ENCODE peak calls at places on chromosomes 1 and 21, in eight cellular contexts. P is PC-3, M is HepG2, T is cardiac fibroblast, E is WERI-Rb-1, S is fibroblast of mammary gland, L is heart left ventricle, D is OCI-LY7. V is an unnamed sample.

GRCh38 chr1:7644906-7645750 is 126.0 kb upstream of the VAMP3 start:
- DNase-seq in D (no peak), T (peak; percentile 10), E (peak; percentile 35), S (no peak), M (peak; percentile 15), L (peak; percentile 72), P (no peak), V (no peak)

GRCh38 chr1:15714438-15715136 is 21.5 kb upstream of the SLC25A34 start:
- DNase-seq in M (no peak), D (no peak), S (peak; percentile 67), E (no peak), P (no peak), T (peak; percentile 89), L (peak; percentile 74), V (no peak)

GRCh38 chr1:41749992-41750745 is 168.6 kb downstream of the HIVEP3 start:
- DNase-seq in S (no peak), M (no peak), L (no peak), P (no peak), E (no peak), D (peak; percentile 25), T (no peak), V (no peak)

GRCh38 chr1:203628185-203628996 is 1.8 kb downstream of the ATP2B4 start:
- DNase-seq in E (peak; percentile 61), M (no peak), L (peak; percentile 41), T (peak; percentile 78), D (no peak), S (peak; percentile 43), P (no peak), V (peak; percentile 14)

GRCh38 chr1:24704411-24705259 is 40.6 kb upstream of the CLIC4 start:
- DNase-seq in D (no peak), P (peak; percentile 61), L (peak; percentile 40), E (peak; percentile 20), S (peak; percentile 98), M (no peak), T (peak; percentile 72), V (no peak)

GRCh38 chr1:110060034-110060661 is 10.3 kb downstream of the ALX3 start:
- DNase-seq in D (peak; percentile 62), M (peak; percentile 43), S (peak; percentile 36), P (peak; percentile 58), T (no peak), L (no peak), E (peak; percentile 68), V (peak; percentile 35)

GRCh38 chr21:31855180-31855579 is 17.6 kb upstream of the HUNK start:
- DNase-seq in D (no peak), S (no peak), M (no peak), E (no peak), T (no peak), P (no peak), L (no peak), V (no peak)

GRCh38 chr1:244796719-244797406 is 38.6 kb upstream of the COX20 start:
- DNase-seq in L (peak; percentile 35), D (peak; percentile 62), T (peak; percentile 77), S (peak; percentile 71), M (peak; percentile 51), P (peak; percentile 90), E (peak; percentile 70), V (peak; percentile 29)

GRCh38 chr1:25148673-25149300 is 83.5 kb downstream of the SYF2 start:
- DNase-seq in L (no peak), T (peak; percentile 5), E (peak; percentile 22), D (peak; percentile 72), P (peak; percentile 27), M (peak; percentile 27), S (peak; percentile 10), V (no peak)

GRCh38 chr1:11804666-11805453 is 904 bp downstream of the MTHFR start:
- DNase-seq in S (peak; percentile 68), L (peak; percentile 80), T (peak; percentile 85), M (no peak), D (no peak), E (no peak), P (peak; percentile 12), V (no peak)

GRCh38 chr1:45490121-45490622 is 791 bp downstream of the TESK2 start:
- DNase-seq in P (peak; percentile 28), D (no peak), L (no peak), M (no peak), T (peak; percentile 32), S (no peak), E (no peak), V (no peak)

GRCh38 chr1:76826072-76826827 is 41.0 kb upstream of the ST6GALNAC5 start:
- DNase-seq in T (peak; percentile 5), E (no peak), M (no peak), P (peak; percentile 64), S (peak; percentile 72), L (no peak), D (no peak), V (no peak)

GRCh38 chr1:230157409-230158390 is 90.7 kb downstream of the GALNT2 start:
- DNase-seq in E (no peak), D (no peak), T (peak; percentile 68), P (peak; percentile 51), L (no peak), M (peak; percentile 88), S (no peak), V (no peak)

GRCh38 chr21:42753804-42754203 is 100.4 kb downstream of the PDE9A start:
- DNase-seq in S (no peak), E (no peak), P (no peak), T (no peak), L (no peak), M (no peak), D (no peak), V (no peak)

GRCh38 chr1:27400035-27400962 is 7.9 kb downstream of the GPR3 start:
- DNase-seq in L (no peak), T (peak; percentile 45), D (no peak), P (peak; percentile 21), M (no peak), E (no peak), S (peak; percentile 34), V (no peak)

GRCh38 chr1:27403065-27403726 is 10.8 kb downstream of the GPR3 start:
- DNase-seq in T (peak; percentile 67), P (peak; percentile 6), D (peak; percentile 87), E (no peak), M (no peak), L (peak; percentile 60), S (peak; percentile 82), V (no peak)

GRCh38 chr1:27400963-27401341 is 8.5 kb downstream of the GPR3 start:
- DNase-seq in M (no peak), E (no peak), T (no peak), P (no peak), D (no peak), S (no peak), L (no peak), V (no peak)

GRCh38 chr1:27403931-27404330 is 11.5 kb downstream of the GPR3 start:
- DNase-seq in M (no peak), E (no peak), S (no peak), D (peak; percentile 54), P (no peak), T (no peak), L (no peak), V (no peak)

DNA sequence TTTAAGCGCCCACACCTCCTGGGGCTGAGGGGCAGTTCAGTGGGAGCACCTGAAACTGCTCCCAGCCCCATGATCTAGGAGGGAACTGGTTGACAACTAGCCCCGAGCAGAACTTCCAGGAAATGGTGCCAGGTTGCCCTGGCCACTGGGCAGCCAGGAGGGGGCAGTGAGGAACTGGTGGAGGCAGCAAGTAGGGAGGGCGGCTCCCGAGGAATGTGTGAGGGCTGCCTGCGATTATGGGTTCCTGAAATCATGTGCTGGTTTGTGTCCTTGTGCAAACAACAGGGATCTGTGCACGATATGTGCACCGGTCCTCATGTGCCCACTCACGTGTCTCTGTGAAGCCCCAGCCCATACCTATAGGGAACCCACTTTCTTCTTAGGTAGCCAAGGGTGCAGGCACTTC is 9.9 kb downstream of the GPR3 start:
- DNase-seq in E (peak; percentile 57), T (peak; percentile 86), P (peak; percentile 53), S (peak; percentile 63), M (peak; percentile 41), D (no peak), L (peak; percentile 73), V (no peak)
- TF ChIP-seq CTCF in E (peak; percentile 57), T (peak; percentile 61), P (peak; percentile 57), S (peak; percentile 51), M (peak; percentile 80), D (no peak), L (peak; percentile 46), V (peak; percentile 42)

GRCh38 chr1:200558866-200559459 is 61.6 kb downstream of the KIF14 start:
- DNase-seq in M (peak; percentile 29), D (peak; percentile 44), E (peak; percentile 57), L (no peak), T (peak; percentile 72), S (peak; percentile 71), P (peak; percentile 84), V (no peak)
- TF ChIP-seq CTCF in M (peak; percentile 66), D (peak; percentile 92), E (peak; percentile 88), L (peak; percentile 35), T (peak; percentile 63), S (peak; percentile 74), P (peak; percentile 99), V (peak; percentile 71)

DNA sequence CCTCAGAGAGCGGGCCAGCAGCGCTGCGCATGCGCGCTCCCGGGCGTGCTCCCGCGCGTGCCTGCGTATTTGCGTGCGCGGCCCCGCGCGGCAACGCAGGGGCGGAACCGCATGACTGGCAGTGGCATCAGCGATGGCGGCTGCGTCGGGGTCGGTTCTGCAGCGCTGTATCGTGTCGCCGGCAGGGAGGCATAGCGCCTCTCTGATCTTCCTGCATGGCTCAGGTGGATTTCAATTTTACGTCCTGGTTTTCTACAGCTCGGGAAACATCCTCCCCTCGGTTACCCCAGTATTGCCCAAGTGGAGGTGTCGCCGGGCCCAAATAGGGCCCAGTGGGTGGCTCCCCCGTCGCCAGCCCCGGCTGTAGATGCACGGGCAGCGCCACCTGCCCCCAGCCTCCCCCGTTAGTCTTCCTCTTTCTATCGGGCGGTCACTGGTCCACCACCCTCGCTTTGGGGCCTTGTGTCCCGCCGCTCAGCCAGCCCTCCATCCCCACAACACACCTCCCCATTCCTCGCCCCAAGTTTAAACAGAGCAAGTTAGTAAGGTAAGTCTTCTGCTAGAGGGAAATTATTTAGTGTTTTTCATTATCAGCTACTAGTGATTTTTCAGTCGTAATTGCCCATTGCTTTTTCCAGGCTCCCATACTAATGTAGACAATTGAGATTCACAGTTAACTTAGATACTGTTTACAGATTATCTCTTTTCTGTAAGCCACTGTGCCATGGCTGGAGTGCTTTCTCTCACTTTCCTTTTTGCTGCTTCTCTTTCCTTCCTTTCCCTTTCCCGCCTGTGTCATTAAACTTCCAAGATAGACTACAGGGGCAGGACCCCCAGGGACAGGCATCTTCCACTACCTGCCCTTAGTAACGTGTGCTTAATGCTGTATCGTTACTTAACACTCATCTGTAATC is at the start of gene LYPLAL1:
- DNase-seq in L (peak; percentile 90), T (peak; percentile 94), M (peak; percentile 74), E (peak; percentile 93), S (peak; percentile 86), P (peak; percentile 98), D (peak; percentile 92), V (peak; percentile 84)
- TF ChIP-seq CTCF in L (no peak), T (no peak), M (peak; percentile 39), E (peak; percentile 33), S (no peak), P (peak; percentile 51), D (peak; percentile 47), V (peak; percentile 21)

GRCh38 chr1:233183226-233184020 is 112.1 kb downstream of the PCNX2 start:
- DNase-seq in S (peak; percentile 19), D (no peak), L (no peak), M (no peak), T (no peak), P (peak; percentile 10), E (no peak), V (no peak)

GRCh38 chr1:233193741-233194140 is 101.8 kb downstream of the PCNX2 start:
- DNase-seq in S (no peak), L (no peak), D (no peak), T (no peak), P (no peak), E (no peak), M (no peak), V (no peak)

GRCh38 chr1:233182587-233182986 is 112.9 kb downstream of the PCNX2 start:
- DNase-seq in D (no peak), L (no peak), P (no peak), T (no peak), E (no peak), S (no peak), M (no peak), V (no peak)

GRCh38 chr1:233188061-233188460 is 107.5 kb downstream of the PCNX2 start:
- DNase-seq in T (no peak), M (no peak), P (no peak), L (no peak), E (no peak), D (no peak), S (no peak), V (no peak)
- TF ChIP-seq CTCF in T (no peak), M (no peak), P (no peak), L (no peak), E (no peak), D (no peak), S (no peak), V (no peak)

V was measured in progenitor cell of endocrine pancreas.